ENCODE peak calls at places on chromosomes 11 and 22, in nine cellular contexts. G is IMR-90; Z is activated CD4-positive, CD25-positive, alpha-beta regulatory T cell treated with anti-CD3 and anti-CD28 coated beads, Interleukin-2, amount 50 U/mL, for 72 hours; A is HT1080; E is NCI-H510A treated with DMSO at 0.1 percent for 48 hours; I is coronary artery; C is NCI-H2171; K is naive thymus-derived CD4-positive, alpha-beta T cell; R is non-pigmented ciliary epithelial cell. F is an unnamed sample.

GRCh38 chr11:68025047-68025446 is 5.4 kb upstream of the NDUFS8 start:
- DNase-seq in A (no peak), Z (no peak), K (no peak), E (peak; percentile 36), C (no peak), I (no peak), G (no peak), R (no peak), F (no peak)

GRCh38 chr11:17508306-17508705 is 31.7 kb upstream of the ABCC8 start:
- DNase-seq in I (no peak), G (no peak), K (no peak), Z (no peak), C (no peak), R (no peak), A (no peak), E (no peak), F (peak; percentile 14)

GRCh38 chr11:78606667-78607066 is 32.0 kb upstream of the NARS2 start:
- DNase-seq in K (no peak), G (no peak), I (no peak), Z (no peak), E (no peak), A (no peak), R (no peak), C (no peak), F (no peak)

GRCh38 chr11:110148775-110149744 is 55.9 kb downstream of the ZC3H12C start:
- DNase-seq in Z (no peak), C (no peak), K (no peak), A (peak; percentile 85), I (no peak), E (no peak), G (peak; percentile 92), R (peak; percentile 82), F (peak; percentile 85)

GRCh38 chr22:20071524-20071972 is 8.5 kb upstream of the DGCR8 start:
- DNase-seq in I (no peak), Z (no peak), C (no peak), E (no peak), G (no peak), R (no peak), K (no peak), A (no peak), F (no peak)

GRCh38 chr22:24518774-24519485 is 23.8 kb downstream of the UPB1 start:
- DNase-seq in G (no peak), E (no peak), Z (no peak), C (no peak), R (no peak), K (no peak), A (no peak), I (no peak), F (no peak)

GRCh38 chr11:118194835-118195627 is 18.6 kb upstream of the SCN2B start:
- DNase-seq in K (no peak), E (no peak), Z (no peak), R (peak; percentile 13), A (peak; percentile 43), C (no peak), I (peak; percentile 73), G (peak; percentile 64), F (peak; percentile 66)

GRCh38 chr11:19232910-19233503 is 7.7 kb downstream of the E2F8 start:
- DNase-seq in A (peak; percentile 92), Z (no peak), C (no peak), E (no peak), G (peak; percentile 87), K (no peak), I (no peak), R (peak; percentile 74), F (peak; percentile 81)

GRCh38 chr11:12785901-12786300 is 111.7 kb downstream of the TEAD1 start:
- DNase-seq in C (no peak), I (no peak), E (peak; percentile 67), Z (no peak), A (no peak), R (no peak), K (no peak), G (no peak), F (no peak)